ENCODE peak calls at places on chromosome 12, in eight cellular contexts. M, U, S, Z, T, V, I and N are unnamed samples.

GRCh38 chr12:58176296-58176869 is 235.0 kb downstream of the ATP23 start:
- DNase-seq in U (peak; percentile 40), S (peak; percentile 49), T (peak; percentile 4), Z (no peak), V (no peak), M (peak; percentile 40), I (no peak), N (peak; percentile 52)

GRCh38 chr12:55722948-55723347 is 2.8 kb downstream of the RDH5 start:
- DNase-seq in T (no peak), I (no peak), M (no peak), Z (no peak), V (no peak), S (no peak), U (no peak), N (no peak)

GRCh38 chr12:51622564-51622963 is 31.5 kb downstream of the SCN8A start:
- DNase-seq in T (no peak), M (peak; percentile 57), S (no peak), Z (no peak), I (no peak), V (no peak), U (no peak), N (no peak)

GRCh38 chr12:28026701-28027100 is 54.2 kb upstream of the PTHLH start:
- DNase-seq in I (no peak), M (no peak), Z (no peak), U (no peak), T (no peak), S (no peak), V (no peak), N (no peak)

GRCh38 chr12:16300222-16300621 is 22.7 kb upstream of the SLC15A5 start:
- DNase-seq in S (no peak), T (no peak), M (peak; percentile 56), Z (no peak), I (no peak), V (no peak), U (no peak), N (no peak)

GRCh38 chr12:107653519-107653918 is 32.1 kb upstream of the PWP1 start:
- DNase-seq in U (no peak), Z (no peak), I (no peak), V (no peak), T (no peak), M (no peak), S (no peak), N (no peak)

GRCh38 chr12:34397591-34398365 is 375.5 kb downstream of the ALG10 start:
- DNase-seq in V (no peak), S (peak; percentile 1), Z (peak; percentile 16), T (peak; percentile 6), U (no peak), M (no peak), I (peak; percentile 56), N (peak; percentile 20)

GRCh38 chr12:133010657-133011297 is 24.6 kb downstream of the ZNF26 start:
- DNase-seq in S (no peak), Z (no peak), M (no peak), I (no peak), U (no peak), T (no peak), V (no peak), N (no peak)

GRCh38 chr12:6368906-6369525 is 6.3 kb downstream of the SCNN1A start:
- DNase-seq in T (no peak), I (no peak), U (no peak), Z (no peak), S (no peak), M (no peak), V (no peak), N (no peak)

GRCh38 chr12:80937391-80938238 is at the start of gene LIN7A:
- DNase-seq in Z (no peak), S (peak; percentile 45), M (peak; percentile 28), T (peak; percentile 42), I (peak; percentile 82), U (peak; percentile 13), V (peak; percentile 58), N (peak; percentile 31)

GRCh38 chr12:52543985-52544888 is 8.7 kb downstream of the KRT71 start:
- DNase-seq in S (no peak), I (no peak), T (no peak), U (no peak), V (no peak), M (no peak), Z (no peak), N (no peak)

GRCh38 chr12:50753232-50753769 is 10.6 kb upstream of the ATF1 start:
- DNase-seq in S (no peak), U (no peak), Z (no peak), M (no peak), I (no peak), V (no peak), T (no peak), N (no peak)

GRCh38 chr12:66741919-66742318 is 63.0 kb upstream of the GRIP1 start:
- DNase-seq in V (no peak), M (no peak), U (no peak), I (no peak), Z (no peak), T (no peak), S (no peak), N (no peak)

GRCh38 chr12:12582895-12583303 is 20.2 kb upstream of the DUSP16 start:
- DNase-seq in U (peak; percentile 96), S (no peak), T (peak; percentile 72), V (no peak), I (no peak), M (peak; percentile 29), Z (no peak), N (no peak)

GRCh38 chr12:54082402-54082892 is 28.8 kb downstream of the HOXC4 start:
- DNase-seq in I (no peak), T (no peak), V (peak; percentile 27), Z (no peak), U (no peak), M (peak; percentile 57), S (no peak), N (peak; percentile 78)

GRCh38 chr12:117047810-117048584 is 51.2 kb downstream of the TESC start:
- DNase-seq in U (no peak), I (no peak), V (no peak), S (no peak), M (peak; percentile 8), Z (no peak), T (no peak), N (no peak)

GRCh38 chr12:12551115-12551514 is 11.5 kb downstream of the DUSP16 start:
- DNase-seq in M (no peak), V (no peak), I (no peak), T (no peak), S (no peak), U (peak; percentile 51), Z (no peak), N (no peak)

GRCh38 chr12:66803972-66804371 is 125.1 kb upstream of the GRIP1 start:
- DNase-seq in I (no peak), Z (no peak), S (no peak), T (no peak), V (no peak), M (no peak), U (no peak), N (no peak)

GRCh38 chr12:104682790-104683279 is 226.1 kb downstream of the CHST11 start:
- DNase-seq in V (no peak), U (peak; percentile 61), I (no peak), Z (no peak), M (no peak), S (no peak), T (peak; percentile 73), N (no peak)

GRCh38 chr12:48350249-48351021 is at the start of gene ZNF641:
- DNase-seq in M (peak; percentile 42), S (peak; percentile 67), V (peak; percentile 66), I (peak; percentile 97), U (peak; percentile 85), Z (peak; percentile 46), T (peak; percentile 87), N (peak; percentile 84)

GRCh38 chr12:105814283-105814682 is 324.5 kb downstream of the NUAK1 start:
- DNase-seq in I (no peak), Z (no peak), M (no peak), T (no peak), V (no peak), S (no peak), U (no peak), N (no peak)
- TF ChIP-seq CTCF in I (no peak), Z (no peak), M (no peak), T (no peak), V (no peak), S (no peak), U (no peak), N (no peak)

GRCh38 chr12:63319386-63319785 is 168.4 kb upstream of the AVPR1A start:
- DNase-seq in Z (no peak), S (no peak), U (peak; percentile 8), M (no peak), V (no peak), I (no peak), T (no peak), N (no peak)
- TF ChIP-seq CTCF in Z (no peak), S (no peak), U (no peak), M (no peak), V (no peak), I (no peak), T (no peak), N (no peak)

GRCh38 chr12:92042791-92043531 is 102.7 kb downstream of the BTG1 start:
- DNase-seq in V (no peak), M (no peak), Z (no peak), U (no peak), I (no peak), T (no peak), S (no peak), N (no peak)

GRCh38 chr12:92044435-92044834 is 101.2 kb downstream of the BTG1 start:
- DNase-seq in V (no peak), S (no peak), M (no peak), T (no peak), I (no peak), U (no peak), Z (no peak), N (no peak)

GRCh38 chr12:92038476-92038875 is 107.2 kb downstream of the BTG1 start:
- DNase-seq in Z (no peak), I (no peak), U (no peak), M (no peak), S (no peak), T (no peak), V (no peak), N (no peak)

GRCh38 chr12:92039048-92039447 is 106.6 kb downstream of the BTG1 start:
- DNase-seq in U (no peak), Z (no peak), M (no peak), I (no peak), T (no peak), S (no peak), V (no peak), N (no peak)

GRCh38 chr12:92041742-92042141 is 103.9 kb downstream of the BTG1 start:
- DNase-seq in U (peak; percentile 23), T (no peak), V (no peak), S (no peak), Z (no peak), I (no peak), M (no peak), N (no peak)
- TF ChIP-seq CTCF in U (no peak), T (no peak), V (no peak), S (no peak), Z (no peak), I (no peak), M (no peak), N (no peak)

DNA sequence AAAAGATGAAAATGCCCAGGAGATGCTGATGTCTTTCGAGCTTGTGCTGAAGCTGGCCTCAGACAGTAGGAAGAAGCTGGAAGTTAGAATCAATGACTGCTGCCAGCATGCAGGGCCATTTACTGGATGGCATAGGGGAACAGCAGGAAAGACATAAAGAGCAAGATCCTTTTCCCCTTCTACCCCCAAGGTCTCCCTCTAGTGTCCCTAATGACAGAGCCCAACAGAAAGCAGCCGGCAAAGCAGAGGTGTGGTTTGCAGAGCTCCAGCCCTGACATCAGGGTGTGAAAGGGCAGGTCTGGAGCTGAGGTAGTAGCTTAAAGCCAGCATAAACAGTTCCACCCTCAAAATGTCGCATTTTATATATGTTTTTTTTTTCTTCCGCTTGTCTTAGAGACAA is 1560.7 kb upstream of the TMEM132C start:
- DNase-seq in T (no peak), M (no peak), V (no peak), S (no peak), I (no peak), Z (no peak), U (no peak), N (no peak)
- TF ChIP-seq CTCF in T (no peak), M (no peak), V (no peak), S (no peak), I (no peak), Z (no peak), U (no peak), N (no peak)